ENCODE peak calls at places on chromosome 21, in six cellular contexts. E is tibial artery, R is NT2/D1, F is BJ, Q is lung, V is upper lobe of right lung. X is an unnamed sample. For H3K36me3, the result is how much of the 10 kb centered on the place peaks cover.

GRCh38 chr21:26788783-26789182 is 56.4 kb downstream of the ADAMTS1 start:
- DNase-seq in V (no peak), R (no peak), F (no peak), E (peak), Q (no peak), X (no peak)

GRCh38 chr21:28773036-28773435 is 219.6 kb downstream of the LTN1 start:
- DNase-seq in F (no peak), R (no peak), Q (no peak), E (no peak), V (no peak), X (no peak)

GRCh38 chr21:37607081-37607480 is 240.5 kb downstream of the DYRK1A start:
- DNase-seq in E (no peak), Q (no peak), V (no peak), R (no peak), F (no peak), X (no peak)

GRCh38 chr21:25342811-25343210 is 264.5 kb downstream of the MRPL39 start:
- DNase-seq in F (peak), E (no peak), V (no peak), R (no peak), Q (no peak), X (no peak)

GRCh38 chr21:35540950-35541632 is 492.0 kb upstream of the RUNX1 start:
- DNase-seq in F (no peak), Q (no peak), E (no peak), V (no peak), R (no peak), X (no peak)

GRCh38 chr21:28754127-28754611 is 238.5 kb downstream of the LTN1 start:
- DNase-seq in F (peak), R (no peak), Q (no peak), V (no peak), E (no peak), X (no peak)

GRCh38 chr21:39373634-39374033 is 24.7 kb upstream of the HMGN1 start:
- DNase-seq in F (no peak), E (no peak), V (no peak), Q (no peak), R (no peak), X (no peak)

GRCh38 chr21:35976481-35976880 is 83.8 kb downstream of the SETD4 start:
- DNase-seq in E (no peak), F (no peak), R (no peak), Q (no peak), V (no peak), X (no peak)

GRCh38 chr21:37863842-37864241 is 52.4 kb downstream of the KCNJ6 start:
- DNase-seq in R (no peak), V (no peak), Q (no peak), E (no peak), F (no peak), X (no peak)

GRCh38 chr21:32687946-32688345 is 39.9 kb downstream of the SYNJ1 start:
- DNase-seq in R (no peak), E (no peak), F (no peak), V (no peak), Q (no peak), X (no peak)
- H3K36me3 ChIP-seq in R (under half), E (half or more), F (under half), V (under half), Q (under half), X (under half)

GRCh38 chr21:33569986-33570385 is 18.5 kb downstream of the DONSON start:
- DNase-seq in E (no peak), V (no peak), R (no peak), Q (no peak), F (no peak), X (no peak)
- H3K36me3 ChIP-seq in E (half or more), V (half or more), R (half or more), Q (under half), F (under half), X (half or more)

DNA sequence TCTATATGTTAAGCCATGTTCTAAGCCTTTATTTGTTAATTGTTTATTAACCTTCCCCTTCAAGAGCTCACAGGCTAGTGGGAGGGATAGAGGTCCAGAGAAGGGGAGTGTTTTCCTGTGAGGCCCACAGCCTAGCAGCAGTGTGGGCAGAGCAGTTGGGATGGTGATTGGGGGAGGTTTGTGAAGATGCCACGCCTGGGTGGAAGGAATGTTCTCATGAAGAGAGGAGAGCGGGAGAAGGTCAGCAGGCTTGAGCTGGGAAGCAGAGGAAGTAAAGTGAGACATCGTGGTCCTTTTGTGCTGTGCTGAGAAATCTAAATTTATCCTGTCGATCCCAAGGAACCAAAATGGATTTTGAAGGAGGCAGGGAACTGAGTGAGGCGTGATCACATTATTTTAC is 42.6 kb downstream of the TRAPPC10 start:
- DNase-seq in E (no peak), R (no peak), V (no peak), F (peak), Q (no peak), X (no peak)
- H3K36me3 ChIP-seq in E (half or more), R (half or more), V (half or more), F (under half), Q (under half), X (under half)

GRCh38 chr21:40472026-40472425 is 374.9 kb downstream of the DSCAM start:
- DNase-seq in V (no peak), E (no peak), Q (no peak), R (no peak), F (no peak), X (no peak)
- H3K36me3 ChIP-seq in V (under half), E (under half), Q (under half), R (under half), F (under half), X (under half)

GRCh38 chr21:33432496-33432895 is 29.3 kb downstream of the IFNGR2 start:
- DNase-seq in R (no peak), V (no peak), E (no peak), F (no peak), Q (no peak), X (no peak)
- H3K36me3 ChIP-seq in R (half or more), V (half or more), E (half or more), F (under half), Q (under half), X (under half)

DNA sequence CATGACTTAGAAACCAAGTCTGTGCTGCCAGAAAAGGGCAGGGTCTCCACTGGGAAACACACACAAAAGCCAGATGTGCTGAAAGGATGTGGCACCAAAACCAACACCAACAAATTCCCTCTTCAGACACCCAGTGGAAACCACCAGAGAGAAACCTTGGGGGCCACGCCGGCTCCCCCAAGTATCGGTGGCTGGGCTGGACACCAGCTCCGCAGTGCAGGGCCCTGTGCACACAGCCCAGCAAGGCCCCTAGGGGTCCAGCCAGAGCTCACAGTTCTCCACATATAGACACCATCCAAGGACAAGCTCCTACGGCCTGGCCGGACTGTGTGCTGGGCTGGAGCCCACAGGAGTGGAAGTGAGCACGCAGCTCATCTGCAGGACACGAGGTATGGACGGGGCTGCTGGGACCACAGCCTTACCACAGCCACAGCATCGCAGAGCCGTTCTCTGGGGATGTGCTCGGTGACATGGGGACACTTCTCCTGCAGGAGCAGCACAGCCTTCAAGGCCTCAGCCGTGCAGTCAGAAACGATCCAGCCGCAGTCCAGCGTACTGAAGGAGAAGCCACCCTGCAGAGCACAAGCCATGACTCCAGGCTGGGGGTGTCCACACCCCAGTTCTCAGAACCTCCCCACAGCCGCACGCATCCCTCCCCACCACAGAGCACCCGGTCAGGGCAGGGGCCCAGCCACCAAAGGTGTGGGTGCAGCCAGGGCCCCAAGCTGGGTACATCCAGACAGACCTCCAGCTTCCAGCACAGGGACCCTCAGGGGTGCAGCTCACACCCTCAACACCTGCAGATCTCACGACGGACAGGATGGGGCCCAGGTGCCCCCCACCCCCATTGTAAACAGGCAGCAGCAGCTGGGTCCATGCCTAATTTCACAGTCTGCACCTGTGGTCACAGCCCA is 21.3 kb downstream of the LSS start:
- DNase-seq in R (no peak), E (peak), Q (no peak), F (no peak), V (peak), X (no peak)
- H3K36me3 ChIP-seq in R (half or more), E (half or more), Q (half or more), F (under half), V (half or more), X (under half)

GRCh38 chr21:41834926-41835663 is 44.0 kb downstream of the PRDM15 start:
- DNase-seq in F (no peak), E (no peak), R (no peak), V (peak), Q (no peak), X (no peak)
- H3K36me3 ChIP-seq in F (under half), E (half or more), R (half or more), V (under half), Q (under half), X (under half)